ENCODE peak calls at places on chromosomes 5 and 9, in eight cellular contexts. One of them, this sample, is unnamed.

GRCh38 chr5:178291969-178292825 is 59.6 kb upstream of the PHYKPL start:
- DNase-seq in RWPE1: no peak
- DNase-seq in right cardiac atrium: peak
- DNase-seq in T-helper 2 cell: no peak
- DNase-seq in GM04503: no peak
- DNase-seq in NCI-H748 treated with DMSO at 0.1 percent for 48 hours: no peak
- DNase-seq in caudate nucleus: no peak
- DNase-seq in head of caudate nucleus: no peak
- DNase-seq in this sample: no peak

GRCh38 chr9:21357479-21358290 is 7.0 kb upstream of the IFNA6 start:
- DNase-seq in RWPE1: no peak
- DNase-seq in right cardiac atrium: no peak
- DNase-seq in T-helper 2 cell: no peak
- DNase-seq in GM04503: no peak
- DNase-seq in NCI-H748 treated with DMSO at 0.1 percent for 48 hours: no peak
- DNase-seq in caudate nucleus: no peak
- DNase-seq in head of caudate nucleus: no peak
- DNase-seq in this sample: no peak

GRCh38 chr9:109251080-109251775 is 69.6 kb downstream of the EPB41L4B start:
- DNase-seq in RWPE1: peak
- DNase-seq in right cardiac atrium: peak
- DNase-seq in T-helper 2 cell: no peak
- DNase-seq in GM04503: no peak
- DNase-seq in NCI-H748 treated with DMSO at 0.1 percent for 48 hours: peak
- DNase-seq in caudate nucleus: no peak
- DNase-seq in head of caudate nucleus: no peak
- DNase-seq in this sample: no peak

GRCh38 chr5:14082523-14082922 is 60.6 kb upstream of the TRIO start:
- DNase-seq in RWPE1: no peak
- DNase-seq in right cardiac atrium: no peak
- DNase-seq in T-helper 2 cell: no peak
- DNase-seq in GM04503: no peak
- DNase-seq in NCI-H748 treated with DMSO at 0.1 percent for 48 hours: no peak
- DNase-seq in caudate nucleus: no peak
- DNase-seq in head of caudate nucleus: no peak
- DNase-seq in this sample: no peak

GRCh38 chr5:40676643-40677333 is 2.9 kb upstream of the PTGER4 start:
- DNase-seq in RWPE1: peak
- DNase-seq in right cardiac atrium: peak
- DNase-seq in T-helper 2 cell: no peak
- DNase-seq in GM04503: no peak
- DNase-seq in NCI-H748 treated with DMSO at 0.1 percent for 48 hours: peak
- DNase-seq in caudate nucleus: no peak
- DNase-seq in head of caudate nucleus: no peak
- DNase-seq in this sample: no peak

GRCh38 chr9:68793605-68794343 is 88.7 kb downstream of the PIP5K1B start:
- DNase-seq in RWPE1: no peak
- DNase-seq in right cardiac atrium: no peak
- DNase-seq in T-helper 2 cell: no peak
- DNase-seq in GM04503: no peak
- DNase-seq in NCI-H748 treated with DMSO at 0.1 percent for 48 hours: no peak
- DNase-seq in caudate nucleus: no peak
- DNase-seq in head of caudate nucleus: no peak
- DNase-seq in this sample: no peak

GRCh38 chr5:158881076-158881880 is 218.4 kb downstream of the EBF1 start:
- DNase-seq in RWPE1: no peak
- DNase-seq in right cardiac atrium: no peak
- DNase-seq in T-helper 2 cell: no peak
- DNase-seq in GM04503: no peak
- DNase-seq in NCI-H748 treated with DMSO at 0.1 percent for 48 hours: no peak
- DNase-seq in caudate nucleus: no peak
- DNase-seq in head of caudate nucleus: no peak
- DNase-seq in this sample: no peak

GRCh38 chr5:1666812-1667588 is 132.6 kb downstream of the MRPL36 start:
- DNase-seq in RWPE1: peak
- DNase-seq in right cardiac atrium: no peak
- DNase-seq in T-helper 2 cell: no peak
- DNase-seq in GM04503: no peak
- DNase-seq in NCI-H748 treated with DMSO at 0.1 percent for 48 hours: peak
- DNase-seq in caudate nucleus: peak
- DNase-seq in head of caudate nucleus: peak
- DNase-seq in this sample: no peak

GRCh38 chr5:135141303-135142268 is 107.6 kb upstream of the PITX1 start:
- DNase-seq in RWPE1: peak
- DNase-seq in right cardiac atrium: no peak
- DNase-seq in T-helper 2 cell: no peak
- DNase-seq in GM04503: no peak
- DNase-seq in NCI-H748 treated with DMSO at 0.1 percent for 48 hours: no peak
- DNase-seq in caudate nucleus: no peak
- DNase-seq in head of caudate nucleus: no peak
- DNase-seq in this sample: no peak

GRCh38 chr9:121271368-121272351 is 3.7 kb downstream of the GSN start:
- DNase-seq in RWPE1: no peak
- DNase-seq in right cardiac atrium: peak
- DNase-seq in T-helper 2 cell: no peak
- DNase-seq in GM04503: no peak
- DNase-seq in NCI-H748 treated with DMSO at 0.1 percent for 48 hours: no peak
- DNase-seq in caudate nucleus: no peak
- DNase-seq in head of caudate nucleus: peak
- DNase-seq in this sample: peak

This sample was measured in putamen.